ENCODE peak calls at places on chromosomes 11 and 22, in eight cellular contexts. S is HL-60, D is HFF-Myc, M is HCT116, T is endothelial cell of umbilical vein, G is lower leg skin, C is fibroblast of pulmonary artery, U is astrocyte. K is an unnamed sample.

GRCh38 chr11:19777032-19777341 is 64.3 kb downstream of the NAV2 start:
- DNase-seq in C (no peak), S (no peak), M (no peak), D (no peak), T (no peak), U (no peak), G (no peak), K (no peak)

GRCh38 chr11:1272531-1272930 is 36.9 kb downstream of the TOLLIP start:
- DNase-seq in S (no peak), D (no peak), U (no peak), G (no peak), T (no peak), C (no peak), M (no peak), K (no peak)

GRCh38 chr22:23565942-23566715 is 14.0 kb downstream of the IGLL1 start:
- DNase-seq in C (no peak), T (no peak), G (no peak), S (no peak), D (no peak), U (no peak), M (no peak), K (no peak)

GRCh38 chr22:37806409-37807338 is 1.1 kb upstream of the GCAT start:
- DNase-seq in D (no peak), U (peak), C (no peak), G (no peak), S (no peak), T (peak), M (no peak), K (no peak)

GRCh38 chr11:128165572-128165971 is 421.8 kb downstream of the ETS1 start:
- DNase-seq in C (no peak), D (no peak), T (no peak), S (no peak), U (no peak), G (no peak), M (no peak), K (no peak)

GRCh38 chr11:104764718-104765045 is 133.6 kb downstream of the CASP12 start:
- DNase-seq in U (peak), C (no peak), D (no peak), S (no peak), M (no peak), G (no peak), T (peak), K (no peak)

GRCh38 chr22:24117942-24118341 is 63.3 kb upstream of the SUSD2 start:
- DNase-seq in S (no peak), U (no peak), M (no peak), C (no peak), D (no peak), T (no peak), G (no peak), K (no peak)

GRCh38 chr11:1192741-1193325 is 30.0 kb upstream of the MUC5B start:
- DNase-seq in G (peak), M (no peak), T (no peak), S (no peak), D (no peak), U (no peak), C (no peak), K (no peak)

GRCh38 chr11:46697303-46697702 is 3.1 kb downstream of the ARHGAP1 start:
- DNase-seq in M (no peak), S (no peak), D (no peak), U (no peak), G (no peak), T (no peak), C (peak), K (peak)

GRCh38 chr22:26800858-26801257 is 143.5 kb downstream of the MIAT start:
- DNase-seq in M (no peak), C (no peak), D (no peak), U (peak), S (no peak), T (no peak), G (no peak), K (peak)

GRCh38 chr11:11335043-11335442 is 18.0 kb downstream of the CSNK2A3 start:
- DNase-seq in T (no peak), U (no peak), D (no peak), S (no peak), M (no peak), C (no peak), G (no peak), K (no peak)

GRCh38 chr11:106706355-106706754 is 311.9 kb downstream of the GUCY1A2 start:
- DNase-seq in G (no peak), S (no peak), T (no peak), D (peak), U (peak), C (peak), M (peak), K (peak)

GRCh38 chr22:39967103-39967829 is 7.1 kb downstream of the TMA7B start:
- DNase-seq in T (peak), D (no peak), G (no peak), M (no peak), S (no peak), U (peak), C (peak), K (peak)

DNA sequence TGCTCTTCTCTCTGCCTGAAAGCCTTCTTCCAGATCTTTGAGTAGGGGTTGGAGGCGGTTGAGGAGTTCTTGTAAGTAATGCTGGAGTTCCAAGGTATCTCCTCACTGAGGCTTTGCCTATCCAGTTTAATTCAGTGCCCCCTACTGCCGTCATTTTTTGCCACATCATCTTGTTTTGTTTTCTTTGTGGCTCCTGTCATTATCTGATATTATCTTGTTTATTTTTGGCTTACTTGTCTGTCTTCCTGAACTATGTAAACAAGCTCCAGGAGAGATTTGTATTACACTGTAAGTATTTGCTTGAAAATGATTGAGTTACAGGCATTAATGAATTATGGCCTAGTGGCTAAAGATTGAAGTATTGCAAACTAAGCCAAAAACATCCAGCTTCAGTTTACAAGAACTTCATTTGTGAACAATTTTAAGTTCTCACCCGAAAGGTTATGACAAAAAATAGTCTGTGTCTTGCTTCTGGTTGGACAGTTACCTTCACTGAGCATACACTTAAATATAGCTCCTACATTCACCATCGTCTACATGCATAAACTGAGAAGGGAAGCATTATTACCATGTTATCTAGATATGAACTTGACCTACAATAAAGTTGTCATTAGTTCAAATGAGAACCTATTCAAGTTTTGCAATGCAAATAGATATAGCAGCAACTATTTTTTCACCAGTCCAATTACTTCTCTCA is 154.8 kb downstream of the ARHGAP42 start:
- DNase-seq in S (no peak), T (no peak), D (no peak), M (no peak), C (no peak), G (no peak), U (no peak), K (no peak)
- TF ChIP-seq CTCF in S (no peak), T (no peak), D (no peak), M (no peak), C (no peak), G (no peak), U (no peak), K (no peak)

DNA sequence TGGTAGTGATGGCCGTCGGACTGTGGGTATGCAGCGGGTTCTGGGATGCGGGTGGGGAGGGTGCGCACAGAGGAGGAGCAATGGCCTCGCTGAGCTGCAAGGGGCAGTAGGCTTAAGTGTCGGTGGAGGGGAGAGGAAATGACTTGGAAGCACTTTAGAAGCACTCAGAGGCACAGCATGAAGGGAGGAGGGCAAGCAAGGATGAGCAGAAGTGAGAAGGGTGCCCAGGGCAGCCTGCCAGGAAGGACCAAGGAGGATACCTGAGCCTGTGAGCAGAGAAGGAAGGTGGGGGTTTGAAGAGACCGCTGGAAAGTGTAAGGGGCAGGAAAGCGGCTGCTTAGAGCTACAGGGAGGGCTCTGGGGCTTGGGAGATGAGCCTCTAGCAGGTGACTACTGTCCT is 330 bp downstream of the SLC5A1 start:
- DNase-seq in D (no peak), G (no peak), U (no peak), S (no peak), C (no peak), T (no peak), M (no peak), K (no peak)
- H3K4me3 ChIP-seq in D (no peak), G (no peak), U (no peak), S (no peak), C (no peak), T (no peak), M (no peak), K (no peak)

GRCh38 chr11:133681901-133682300 is 149.6 kb upstream of the OPCML start:
- DNase-seq in U (no peak), C (no peak), D (no peak), T (no peak), S (no peak), M (no peak), G (peak), K (no peak)
- TF ChIP-seq CTCF in U (no peak), C (no peak), D (no peak), T (no peak), S (no peak), M (no peak), G (no peak), K (no peak)

DNA sequence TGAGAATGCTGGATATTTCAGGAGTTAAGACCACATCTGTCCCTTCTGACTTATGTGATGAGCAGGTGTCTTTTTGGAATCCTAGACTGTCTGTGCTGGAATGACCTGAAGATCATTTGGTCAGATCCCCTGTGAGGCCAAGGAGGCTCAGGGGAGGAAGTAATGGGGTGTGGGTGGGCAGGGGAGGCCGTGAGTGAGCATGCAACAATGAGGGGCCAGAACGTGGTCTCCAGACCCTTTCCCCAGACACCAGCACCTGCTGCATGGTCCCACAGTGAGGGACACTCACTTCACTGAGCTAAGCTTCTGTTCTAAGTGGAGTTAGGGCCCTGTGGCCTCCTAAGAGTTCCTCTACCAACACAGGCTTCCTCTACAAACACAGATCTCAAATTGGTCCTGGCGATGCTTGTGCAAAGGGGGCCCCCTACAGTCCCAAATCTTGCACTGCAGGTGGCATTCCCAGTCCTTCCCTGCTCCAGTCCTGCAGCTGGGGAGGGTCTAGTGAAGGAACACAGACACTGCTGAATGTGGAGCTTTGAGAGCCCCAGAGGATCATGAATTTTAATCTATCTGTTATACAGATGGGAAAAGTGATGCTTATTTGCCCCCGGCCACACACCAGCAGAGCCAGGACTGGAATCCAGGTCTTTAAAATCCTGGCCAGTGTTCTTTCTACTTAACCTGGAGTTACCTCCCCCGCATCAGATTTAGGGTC is 7.4 kb downstream of the USP2 start:
- DNase-seq in C (peak), M (no peak), D (no peak), S (no peak), G (peak), T (peak), U (peak), K (peak)
- H3K4me3 ChIP-seq in C (no peak), M (no peak), D (no peak), S (no peak), G (no peak), T (no peak), U (no peak), K (no peak)

GRCh38 chr11:111527279-111527678 is 12.7 kb downstream of the HOATZ start:
- DNase-seq in G (no peak), C (no peak), U (no peak), T (no peak), D (no peak), M (no peak), S (no peak), K (no peak)

GRCh38 chr11:111531156-111531555 is 9.4 kb upstream of the LAYN start:
- DNase-seq in T (no peak), C (no peak), G (no peak), D (no peak), S (no peak), M (no peak), U (no peak), K (no peak)

GRCh38 chr11:111526501-111526900 is 11.9 kb downstream of the HOATZ start:
- DNase-seq in U (peak), T (no peak), S (no peak), M (no peak), G (no peak), C (peak), D (no peak), K (peak)

GRCh38 chr11:111530091-111530490 is 10.4 kb upstream of the LAYN start:
- DNase-seq in M (no peak), U (peak), S (no peak), D (no peak), T (no peak), G (no peak), C (no peak), K (no peak)

DNA sequence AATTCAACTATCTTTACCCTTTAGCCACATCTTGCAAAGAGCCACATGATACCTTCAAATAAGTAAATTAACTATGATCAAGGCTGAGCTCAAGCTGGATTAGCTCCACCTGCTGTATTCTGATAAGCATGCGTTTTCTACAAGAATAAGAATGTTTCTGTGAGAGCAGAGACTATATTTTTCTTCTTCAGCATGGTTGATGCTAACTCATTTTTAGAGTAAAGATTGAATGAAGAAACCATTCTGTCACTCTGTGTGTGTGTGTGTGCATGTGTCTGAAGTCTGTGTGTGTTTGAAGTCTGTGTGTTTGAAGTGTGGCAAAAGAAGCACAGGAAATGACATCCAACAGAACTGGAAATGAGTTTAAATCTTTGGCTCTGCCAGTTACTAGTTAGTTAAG is 12.0 kb upstream of the LAYN start:
- DNase-seq in C (peak), T (no peak), G (no peak), M (no peak), U (no peak), D (no peak), S (no peak), K (no peak)
- TF ChIP-seq CTCF in C (peak), T (no peak), G (no peak), M (peak), U (peak), D (peak), S (no peak), K (peak)

DNA sequence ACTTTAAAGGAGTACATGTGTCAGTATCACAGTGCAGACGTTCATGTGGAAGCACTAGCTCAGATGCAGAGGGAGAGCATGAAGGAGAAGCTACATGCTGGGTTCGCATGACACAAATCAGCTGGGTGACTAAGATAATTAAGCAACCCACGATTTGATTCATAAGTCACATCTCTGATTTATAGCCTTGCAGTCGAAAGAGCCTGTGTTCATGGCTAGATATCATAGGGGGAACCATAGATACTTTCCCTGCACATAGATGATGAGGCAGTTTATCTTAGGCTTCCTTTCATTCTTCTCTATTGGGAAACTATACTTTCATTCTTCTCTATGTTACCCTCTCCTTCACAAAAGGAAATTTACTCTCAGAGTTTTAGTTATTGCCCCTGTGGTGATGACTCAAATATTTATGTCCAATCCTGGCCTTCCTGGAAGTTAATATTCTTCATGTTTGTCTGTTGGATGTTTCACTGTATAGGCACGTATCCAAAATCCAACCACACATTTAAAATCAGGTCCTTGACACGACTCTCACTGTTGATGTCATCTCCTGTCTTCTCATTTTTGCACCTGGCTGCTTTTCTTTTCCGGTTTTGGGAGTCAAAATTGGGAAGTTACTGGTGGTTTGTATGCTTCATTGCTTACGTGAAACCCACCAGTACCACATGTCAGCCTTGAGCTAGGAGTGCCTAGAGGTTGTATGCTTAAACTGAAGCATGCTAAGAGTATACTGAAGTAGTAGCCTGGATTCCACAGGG is 56.3 kb upstream of the SLC5A12 start:
- DNase-seq in S (no peak), C (peak), T (no peak), M (no peak), U (peak), D (peak), G (no peak), K (no peak)
- H3K4me3 ChIP-seq in S (no peak), C (no peak), T (no peak), M (no peak), U (no peak), D (no peak), G (no peak), K (no peak)

GRCh38 chr22:33465554-33465953 is 407.4 kb upstream of the SYN3 start:
- DNase-seq in D (no peak), G (peak), C (no peak), M (no peak), T (no peak), U (no peak), S (no peak), K (no peak)

GRCh38 chr22:33464698-33465097 is 406.5 kb upstream of the SYN3 start:
- DNase-seq in G (no peak), T (no peak), S (no peak), M (no peak), C (no peak), U (no peak), D (no peak), K (no peak)

GRCh38 chr22:33467067-33467466 is 408.9 kb upstream of the SYN3 start:
- DNase-seq in M (no peak), C (no peak), G (no peak), T (no peak), D (no peak), S (no peak), U (no peak), K (no peak)

GRCh38 chr22:33470456-33470855 is 412.3 kb upstream of the SYN3 start:
- DNase-seq in S (no peak), T (no peak), G (peak), D (no peak), M (no peak), U (no peak), C (no peak), K (no peak)

GRCh38 chr22:33467718-33468117 is 409.5 kb upstream of the SYN3 start:
- DNase-seq in G (peak), T (no peak), D (peak), U (no peak), M (no peak), C (peak), S (no peak), K (no peak)
- TF ChIP-seq CTCF in G (no peak), T (no peak), D (peak), U (no peak), M (no peak), C (peak), S (no peak), K (peak)